ENCODE peak calls at places on chromosomes 5 and 9, in five cellular contexts. W is RPMI8226, Q is nephron progenitor cell, E is Daoy, J is iris pigment epithelial cell. U is an unnamed sample.

GRCh38 chr9:121890746-121891145 is 202.4 kb downstream of the TTLL11 start:
- DNase-seq in J (no peak), W (no peak), Q (no peak), E (no peak), U (no peak)

GRCh38 chr5:111337688-111338087 is 113.5 kb downstream of the CAMK4 start:
- DNase-seq in E (no peak), W (no peak), J (no peak), Q (no peak), U (no peak)

GRCh38 chr9:79662553-79662956 is 90.8 kb downstream of the TLE4 start:
- DNase-seq in Q (peak; percentile 8), W (no peak), J (peak; percentile 53), E (no peak), U (no peak)

GRCh38 chr5:74141053-74141452 is 499.5 kb downstream of the ENC1 start:
- DNase-seq in W (no peak), J (peak; percentile 48), Q (no peak), E (peak; percentile 16), U (no peak)

GRCh38 chr5:168951341-168951740 is 349.6 kb downstream of the SLIT3 start:
- DNase-seq in J (no peak), Q (no peak), W (no peak), E (no peak), U (no peak)

GRCh38 chr9:136212345-136212950 is 7.5 kb upstream of the LHX3 start:
- DNase-seq in W (no peak), Q (no peak), J (no peak), E (no peak), U (no peak)

GRCh38 chr9:130266236-130267098 is 907 bp downstream of the HMCN2 start:
- DNase-seq in E (no peak), Q (no peak), J (no peak), W (no peak), U (no peak)

GRCh38 chr5:111447822-111448221 is 64.5 kb downstream of the STARD4 start:
- DNase-seq in Q (no peak), W (no peak), J (no peak), E (no peak), U (no peak)

GRCh38 chr9:99724640-99725039 is 97.0 kb upstream of the NR4A3 start:
- DNase-seq in Q (no peak), W (no peak), E (no peak), J (no peak), U (no peak)

GRCh38 chr9:98619788-98620187 is 88.9 kb downstream of the GABBR2 start:
- DNase-seq in Q (no peak), W (no peak), J (no peak), E (no peak), U (no peak)

GRCh38 chr5:141558150-141558549 is 60.6 kb downstream of the DIAPH1 start:
- DNase-seq in W (no peak), Q (no peak), E (no peak), J (peak; percentile 9), U (no peak)

GRCh38 chr9:87445646-87446045 is 52.0 kb upstream of the DAPK1 start:
- DNase-seq in W (no peak), J (peak; percentile 37), Q (peak; percentile 26), E (peak; percentile 45), U (peak; percentile 74)

GRCh38 chr5:65305913-65306312 is 175.8 kb downstream of the ADAMTS6 start:
- DNase-seq in W (no peak), J (peak; percentile 79), Q (no peak), E (peak; percentile 50), U (no peak)

GRCh38 chr5:55226934-55227737 is at the start of gene MCIDAS:
- DNase-seq in Q (peak; percentile 80), E (peak; percentile 90), W (peak; percentile 87), J (no peak), U (peak; percentile 72)

GRCh38 chr5:40410231-40410861 is 269.4 kb upstream of the PTGER4 start:
- DNase-seq in J (peak; percentile 86), Q (no peak), E (peak; percentile 71), W (no peak), U (no peak)

GRCh38 chr5:112201141-112201540 is 217.9 kb downstream of the EPB41L4A start:
- DNase-seq in Q (no peak), W (no peak), E (no peak), J (no peak), U (no peak)

GRCh38 chr5:77358566-77359205 is 133.4 kb downstream of the WDR41 start:
- DNase-seq in E (no peak), W (no peak), J (peak; percentile 67), Q (no peak), U (no peak)

GRCh38 chr9:21970001-21970799 is 24.0 kb downstream of the CDKN2A start:
- DNase-seq in E (no peak), J (peak; percentile 56), W (no peak), Q (no peak), U (no peak)

GRCh38 chr5:150499437-150499956 is 8.4 kb upstream of the NDST1 start:
- DNase-seq in Q (no peak), J (no peak), E (no peak), W (no peak), U (peak; percentile 29)

GRCh38 chr5:137395011-137395755 is 103.9 kb downstream of the SPOCK1 start:
- DNase-seq in W (no peak), J (peak; percentile 10), Q (no peak), E (peak; percentile 81), U (no peak)